ENCODE peak calls at places on chromosome 4, in seven cellular contexts. M, X, I, A, O, E and H are unnamed samples.

GRCh38 chr4:140266958-140267568 is 106.4 kb upstream of the SCOC start:
- DNase-seq in M (no peak), X (no peak), I (no peak), A (no peak), O (no peak), E (no peak), H (no peak)

GRCh38 chr4:182113774-182114173 is 129.4 kb upstream of the TENM3 start:
- DNase-seq in M (no peak), X (no peak), I (peak; percentile 53), A (no peak), O (no peak), E (no peak), H (no peak)

GRCh38 chr4:149713031-149713430 is 102.6 kb downstream of the IQCM start:
- DNase-seq in M (no peak), X (no peak), I (no peak), A (no peak), O (no peak), E (no peak), H (no peak)

GRCh38 chr4:123749408-123749807 is 352.8 kb downstream of the SPRY1 start:
- DNase-seq in M (no peak), X (no peak), I (no peak), A (no peak), O (no peak), E (no peak), H (no peak)

GRCh38 chr4:183816882-183817509 is 88.1 kb upstream of the STOX2 start:
- DNase-seq in M (no peak), X (no peak), I (no peak), A (no peak), O (no peak), E (no peak), H (no peak)

GRCh38 chr4:74544655-74545361 is 99.9 kb downstream of the AREG start:
- DNase-seq in M (no peak), X (no peak), I (no peak), A (peak; percentile 63), O (no peak), E (no peak), H (no peak)

GRCh38 chr4:136864580-136865185 is 667.6 kb downstream of the PCDH18 start:
- DNase-seq in M (peak; percentile 8), X (peak; percentile 64), I (peak; percentile 28), A (peak; percentile 60), O (peak; percentile 88), E (peak; percentile 70), H (peak; percentile 47)

GRCh38 chr4:3686746-3687145 is 79.4 kb upstream of the ADRA2C start:
- DNase-seq in M (no peak), X (no peak), I (no peak), A (no peak), O (no peak), E (no peak), H (no peak)

GRCh38 chr4:124202106-124202505 is 510.4 kb downstream of the ANKRD50 start:
- DNase-seq in M (no peak), X (no peak), I (no peak), A (no peak), O (no peak), E (peak; percentile 35), H (no peak)